ENCODE peak calls at places on chromosomes 7 and 10, in nine cellular contexts. H, Q, C, O, N, T, Y, P and X are unnamed samples.

GRCh38 chr10:128073880-128074279 is 52.3 kb downstream of the MKI67 start:
- DNase-seq in H (no peak), Q (no peak), C (no peak), O (no peak), N (no peak), T (no peak), Y (no peak), P (no peak), X (no peak)

GRCh38 chr10:8393531-8393930 is 339.0 kb downstream of the GATA3 start:
- DNase-seq in H (no peak), Q (no peak), C (no peak), O (no peak), N (no peak), T (no peak), Y (no peak), P (no peak), X (no peak)

GRCh38 chr10:26112532-26112931 is 104.0 kb upstream of the GAD2 start:
- DNase-seq in H (peak; percentile 23), Q (no peak), C (no peak), O (no peak), N (no peak), T (no peak), Y (no peak), P (no peak), X (no peak)

GRCh38 chr10:71635251-71635866 is 84.2 kb downstream of the C10orf105 start:
- DNase-seq in H (no peak), Q (no peak), C (no peak), O (no peak), N (no peak), T (no peak), Y (no peak), P (no peak), X (no peak)

GRCh38 chr7:25950488-25951413 is 201.2 kb upstream of the NFE2L3 start:
- DNase-seq in H (peak; percentile 89), Q (peak; percentile 4), C (peak; percentile 95), O (peak; percentile 91), N (peak; percentile 37), T (peak; percentile 85), Y (peak; percentile 96), P (peak; percentile 96), X (peak; percentile 97)

GRCh38 chr7:30977896-30978564 is 14.3 kb downstream of the GHRHR start:
- DNase-seq in H (peak; percentile 34), Q (peak; percentile 4), C (peak; percentile 53), O (no peak), N (peak; percentile 49), T (no peak), Y (no peak), P (peak; percentile 73), X (peak; percentile 68)

GRCh38 chr10:17116193-17116592 is 13.4 kb downstream of the CUBN start:
- DNase-seq in H (no peak), Q (no peak), C (no peak), O (no peak), N (no peak), T (no peak), Y (no peak), P (peak; percentile 45), X (no peak)

GRCh38 chr10:44383749-44384600 is 922 bp downstream of the CXCL12 start:
- DNase-seq in H (peak; percentile 79), Q (peak; percentile 54), C (peak; percentile 67), O (no peak), N (peak; percentile 37), T (peak; percentile 51), Y (no peak), P (peak; percentile 85), X (peak; percentile 38)

DNA sequence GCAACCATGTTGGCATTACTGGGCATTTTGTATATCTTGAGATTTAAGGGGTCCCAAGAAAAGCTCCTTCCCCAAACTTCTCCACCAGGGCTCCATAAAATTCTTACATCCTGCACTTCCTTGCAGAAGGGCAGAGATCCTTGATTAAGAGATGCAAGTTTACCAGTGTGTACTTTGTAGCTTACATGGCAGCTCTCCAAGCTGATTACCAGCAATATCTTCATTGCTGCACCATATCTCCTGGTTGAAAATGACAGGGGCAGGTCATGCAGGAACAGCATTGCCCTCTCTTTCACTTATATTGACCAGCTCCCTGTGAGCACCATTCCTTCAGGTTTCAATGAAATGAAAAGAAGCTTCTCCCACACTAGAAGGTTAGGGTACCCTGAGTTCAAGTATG is 184.6 kb upstream of the PHYHIPL start:
- DNase-seq in H (no peak), Q (no peak), C (no peak), O (no peak), N (no peak), T (no peak), Y (no peak), P (no peak), X (no peak)
- H3K27ac ChIP-seq in H (no peak overlapping the region), Q (no peak overlapping the region), C (no peak overlapping the region), O (no peak overlapping the region), N (no peak overlapping the region), T (no peak overlapping the region), Y (no peak overlapping the region), P (no peak overlapping the region), X (no peak overlapping the region)

GRCh38 chr10:5811387-5811821 is 1.8 kb downstream of the GDI2 start:
- DNase-seq in H (peak; percentile 68), Q (peak; percentile 64), C (no peak), O (peak; percentile 61), N (peak; percentile 6), T (no peak), Y (no peak), P (no peak), X (no peak)
- H3K27ac ChIP-seq in H (peak overlapping the region; percentile 92), Q (peak overlapping the region; percentile 7), C (no peak overlapping the region), O (peak overlapping the region; percentile 79), N (peak overlapping the region; percentile 99), T (peak overlapping the region; percentile 98), Y (no peak overlapping the region), P (no peak overlapping the region), X (no peak overlapping the region)

DNA sequence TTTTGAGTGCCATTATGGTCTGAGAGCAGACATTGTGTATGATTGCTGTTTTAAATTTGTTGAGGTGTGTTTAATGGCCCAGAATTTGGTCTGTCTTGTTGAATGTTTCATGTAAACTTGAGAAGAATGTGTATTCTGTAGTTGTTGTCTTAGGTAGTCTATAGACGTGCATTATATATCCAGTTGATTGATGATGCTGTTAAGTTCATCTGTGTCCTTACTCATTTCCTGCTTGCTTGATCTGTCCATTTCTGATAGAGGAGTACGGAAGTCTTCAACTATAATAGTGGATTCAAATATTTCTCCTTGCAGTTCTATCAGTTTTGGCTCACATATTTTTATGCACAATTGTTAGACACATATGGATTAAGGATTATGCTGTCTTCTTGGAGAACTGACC is 16.0 kb downstream of the PTPN12 start:
- DNase-seq in H (no peak), Q (no peak), C (no peak), O (no peak), N (no peak), T (no peak), Y (no peak), P (no peak), X (no peak)
- H3K27ac ChIP-seq in H (peak overlapping the region; percentile 56), Q (no peak overlapping the region), C (no peak overlapping the region), O (no peak overlapping the region), N (no peak overlapping the region), T (no peak overlapping the region), Y (no peak overlapping the region), P (no peak overlapping the region), X (no peak overlapping the region)

DNA sequence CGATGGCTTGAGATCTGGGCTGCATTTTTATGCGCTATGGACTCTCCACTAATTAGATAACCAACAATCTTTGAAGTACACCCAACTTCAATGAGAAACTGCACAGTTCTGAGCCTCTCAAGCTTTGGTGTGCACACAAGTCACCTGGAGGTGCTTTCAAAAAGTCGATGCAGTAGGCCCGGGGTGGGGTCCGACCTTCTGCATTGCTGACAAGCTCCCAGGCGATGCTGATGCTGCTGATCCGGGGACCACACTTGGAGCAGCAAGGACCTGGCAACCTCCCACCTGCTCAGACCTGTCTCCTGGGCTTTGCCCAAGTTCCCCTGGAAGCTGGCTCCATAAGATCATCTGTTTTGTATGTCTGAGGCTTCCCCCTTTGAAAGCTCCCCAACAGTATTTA is 10.7 kb downstream of the KIAA1549 start:
- DNase-seq in H (no peak), Q (no peak), C (no peak), O (no peak), N (no peak), T (no peak), Y (no peak), P (no peak), X (no peak)
- H3K27ac ChIP-seq in H (no peak overlapping the region), Q (no peak overlapping the region), C (no peak overlapping the region), O (no peak overlapping the region), N (no peak overlapping the region), T (no peak overlapping the region), Y (no peak overlapping the region), P (no peak overlapping the region), X (no peak overlapping the region)

DNA sequence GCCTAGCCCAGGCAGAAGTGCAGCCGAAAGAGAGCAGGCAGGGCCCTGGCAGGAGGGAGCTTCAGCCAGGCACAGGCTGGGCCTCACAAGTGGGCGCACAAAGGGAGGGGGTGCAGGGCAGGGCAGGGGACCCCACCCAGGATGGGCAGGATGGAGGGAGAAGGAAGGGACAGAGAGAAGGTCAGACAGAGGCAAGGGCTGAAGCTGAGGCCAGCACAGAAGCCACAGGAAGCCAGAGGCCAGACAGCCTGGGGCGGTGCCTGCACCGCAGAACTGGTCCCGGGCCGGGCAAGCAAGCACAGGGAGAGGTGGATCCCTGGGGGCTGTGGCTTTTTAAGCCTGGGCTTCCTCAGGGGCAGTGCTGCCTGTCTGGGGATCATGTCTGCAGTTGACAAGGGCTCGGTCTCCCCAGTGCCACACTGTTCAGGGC is 16.7 kb downstream of the NOS3 start:
- DNase-seq in H (no peak), Q (no peak), C (no peak), O (no peak), N (no peak), T (no peak), Y (no peak), P (peak; percentile 84), X (no peak)
- H3K27ac ChIP-seq in H (no peak overlapping the region), Q (no peak overlapping the region), C (no peak overlapping the region), O (no peak overlapping the region), N (no peak overlapping the region), T (peak overlapping the region; percentile 79), Y (peak overlapping the region; percentile 62), P (no peak overlapping the region), X (no peak overlapping the region)

GRCh38 chr7:76282344-76283253 is 19.9 kb upstream of the HSPB1 start:
- DNase-seq in H (peak; percentile 51), Q (no peak), C (no peak), O (no peak), N (no peak), T (no peak), Y (no peak), P (peak; percentile 82), X (peak; percentile 43)
- H3K27ac ChIP-seq in H (no peak overlapping the region), Q (no peak overlapping the region), C (no peak overlapping the region), O (no peak overlapping the region), N (peak overlapping the region; percentile 84), T (peak overlapping the region; percentile 19), Y (no peak overlapping the region), P (no peak overlapping the region), X (no peak overlapping the region)

GRCh38 chr10:100359030-100359432 is 12.0 kb downstream of the SCD start:
- DNase-seq in H (no peak), Q (no peak), C (no peak), O (no peak), N (no peak), T (no peak), Y (no peak), P (no peak), X (peak; percentile 72)
- H3K27ac ChIP-seq in H (no peak overlapping the region), Q (no peak overlapping the region), C (no peak overlapping the region), O (no peak overlapping the region), N (peak overlapping the region; percentile 13), T (peak overlapping the region; percentile 1), Y (no peak overlapping the region), P (peak overlapping the region; percentile 71), X (no peak overlapping the region)

GRCh38 chr10:60430017-60430416 is 40.3 kb upstream of the ANK3 start:
- DNase-seq in H (peak; percentile 81), Q (peak; percentile 82), C (no peak), O (no peak), N (no peak), T (no peak), Y (no peak), P (no peak), X (no peak)
- H3K27ac ChIP-seq in H (peak overlapping the region; percentile 13), Q (no peak overlapping the region), C (no peak overlapping the region), O (no peak overlapping the region), N (peak overlapping the region; percentile 2), T (no peak overlapping the region), Y (no peak overlapping the region), P (peak overlapping the region; percentile 32), X (no peak overlapping the region)